ENCODE peak calls at places on chromosomes 12 and 14, in ten cellular contexts. D, Q, Y, L, S, B, K, O, M and G are unnamed samples.

GRCh38 chr12:132393991-132394949 is 64.9 kb upstream of the GALNT9 start:
- DNase-seq in D (no peak), Q (no peak), Y (no peak), L (no peak), S (no peak), B (no peak), K (no peak), O (peak; percentile 44), M (no peak), G (no peak)

GRCh38 chr14:30443368-30444007 is 115.5 kb upstream of the G2E3 start:
- DNase-seq in D (peak; percentile 36), Q (peak; percentile 15), Y (no peak), L (no peak), S (no peak), B (no peak), K (no peak), O (peak; percentile 41), M (peak; percentile 69), G (no peak)

GRCh38 chr14:34785223-34786006 is 71.0 kb upstream of the CFL2 start:
- DNase-seq in D (no peak), Q (no peak), Y (no peak), L (no peak), S (no peak), B (no peak), K (no peak), O (no peak), M (no peak), G (no peak)

GRCh38 chr14:59098377-59098776 is 90.1 kb upstream of the DAAM1 start:
- DNase-seq in D (peak; percentile 85), Q (no peak), Y (no peak), L (no peak), S (no peak), B (no peak), K (no peak), O (no peak), M (no peak), G (no peak)

GRCh38 chr14:102088012-102088792 is 1.4 kb upstream of the HSP90AA1 start:
- DNase-seq in D (peak; percentile 29), Q (peak; percentile 68), Y (peak; percentile 53), L (peak; percentile 36), S (peak; percentile 48), B (peak; percentile 27), K (peak; percentile 9), O (no peak), M (peak; percentile 48), G (peak; percentile 18)

GRCh38 chr12:12088147-12088546 is 17.4 kb downstream of the BCL2L14 start:
- DNase-seq in D (no peak), Q (no peak), Y (no peak), L (no peak), S (no peak), B (no peak), K (no peak), O (no peak), M (no peak), G (no peak)

GRCh38 chr14:29536886-29537511 is 390.6 kb downstream of the PRKD1 start:
- DNase-seq in D (peak; percentile 40), Q (no peak), Y (no peak), L (no peak), S (no peak), B (no peak), K (no peak), O (no peak), M (no peak), G (no peak)

GRCh38 chr12:34402228-34402898 is 380.1 kb downstream of the ALG10 start:
- DNase-seq in D (no peak), Q (peak; percentile 12), Y (no peak), L (no peak), S (peak; percentile 8), B (no peak), K (no peak), O (no peak), M (no peak), G (no peak)

GRCh38 chr12:29672580-29672979 is 111.2 kb downstream of the TMTC1 start:
- DNase-seq in D (no peak), Q (no peak), Y (no peak), L (no peak), S (no peak), B (no peak), K (no peak), O (no peak), M (no peak), G (no peak)

GRCh38 chr12:77943466-77943865 is 112.8 kb downstream of the NAV3 start:
- DNase-seq in D (peak; percentile 85), Q (no peak), Y (no peak), L (no peak), S (no peak), B (no peak), K (no peak), O (peak; percentile 43), M (no peak), G (no peak)

GRCh38 chr14:86673523-86673969 is 1143.6 kb downstream of the FLRT2 start:
- DNase-seq in D (no peak), Q (no peak), Y (no peak), L (no peak), S (no peak), B (no peak), K (no peak), O (no peak), M (no peak), G (no peak)

GRCh38 chr14:81219210-81219820 is 1.4 kb downstream of the GTF2A1 start:
- DNase-seq in D (peak; percentile 97), Q (peak; percentile 84), Y (peak; percentile 92), L (peak; percentile 78), S (peak; percentile 92), B (peak; percentile 67), K (peak; percentile 68), O (peak; percentile 94), M (peak; percentile 95), G (peak; percentile 86)

GRCh38 chr14:96660667-96661066 is 136.5 kb upstream of the VRK1 start:
- DNase-seq in D (no peak), Q (no peak), Y (no peak), L (no peak), S (no peak), B (no peak), K (no peak), O (no peak), M (peak; percentile 29), G (no peak)

GRCh38 chr14:90969493-90970166 is 90.8 kb downstream of the RPS6KA5 start:
- DNase-seq in D (no peak), Q (no peak), Y (no peak), L (no peak), S (no peak), B (no peak), K (no peak), O (no peak), M (no peak), G (no peak)

GRCh38 chr12:116236148-116236731 is 41.3 kb downstream of the MED13L start:
- DNase-seq in D (peak; percentile 48), Q (peak; percentile 22), Y (peak; percentile 54), L (peak; percentile 16), S (peak; percentile 37), B (peak; percentile 7), K (peak; percentile 41), O (peak; percentile 42), M (peak; percentile 68), G (no peak)

GRCh38 chr12:47192046-47192445 is 112.3 kb upstream of the AMIGO2 start:
- DNase-seq in D (no peak), Q (no peak), Y (no peak), L (no peak), S (no peak), B (no peak), K (no peak), O (no peak), M (no peak), G (no peak)

GRCh38 chr14:103696466-103697071 is 18.7 kb downstream of the XRCC3 start:
- DNase-seq in D (peak; percentile 56), Q (peak; percentile 70), Y (no peak), L (peak; percentile 29), S (no peak), B (no peak), K (no peak), O (no peak), M (no peak), G (no peak)

GRCh38 chr12:51326762-51327439 is 2.9 kb upstream of the BIN2 start:
- DNase-seq in D (peak; percentile 72), Q (no peak), Y (no peak), L (no peak), S (no peak), B (no peak), K (no peak), O (no peak), M (no peak), G (no peak)

GRCh38 chr12:44677724-44678123 is 198.4 kb downstream of the NELL2 start:
- DNase-seq in D (no peak), Q (no peak), Y (no peak), L (no peak), S (no peak), B (no peak), K (no peak), O (no peak), M (no peak), G (no peak)

GRCh38 chr14:91138511-91139359 is 24.9 kb downstream of the DGLUCY start:
- DNase-seq in D (peak; percentile 24), Q (peak; percentile 58), Y (peak; percentile 62), L (no peak), S (no peak), B (peak; percentile 43), K (no peak), O (no peak), M (peak; percentile 31), G (no peak)

GRCh38 chr14:31294736-31295398 is 87.3 kb upstream of the HECTD1 start:
- DNase-seq in D (no peak), Q (no peak), Y (no peak), L (no peak), S (no peak), B (no peak), K (no peak), O (no peak), M (no peak), G (no peak)

GRCh38 chr12:47824198-47824597 is 4.5 kb upstream of the HDAC7 start:
- DNase-seq in D (no peak), Q (no peak), Y (peak; percentile 67), L (no peak), S (no peak), B (no peak), K (no peak), O (no peak), M (no peak), G (no peak)

GRCh38 chr14:31536201-31536960 is 24.8 kb upstream of the NUBPL start:
- DNase-seq in D (no peak), Q (no peak), Y (no peak), L (no peak), S (no peak), B (no peak), K (no peak), O (no peak), M (no peak), G (no peak)

GRCh38 chr12:121613424-121613823 is 12.9 kb upstream of the ORAI1 start:
- DNase-seq in D (no peak), Q (no peak), Y (no peak), L (no peak), S (no peak), B (no peak), K (no peak), O (no peak), M (no peak), G (no peak)

GRCh38 chr12:118685983-118686607 is 295.2 kb upstream of the SRRM4 start:
- DNase-seq in D (no peak), Q (no peak), Y (no peak), L (peak; percentile 25), S (no peak), B (no peak), K (no peak), O (no peak), M (no peak), G (no peak)

GRCh38 chr14:90551733-90552464 is 155.1 kb downstream of the CALM1 start:
- DNase-seq in D (no peak), Q (no peak), Y (no peak), L (no peak), S (peak; percentile 59), B (no peak), K (no peak), O (no peak), M (no peak), G (no peak)

GRCh38 chr14:53529519-53529918 is 376.4 kb upstream of the DDHD1 start:
- DNase-seq in D (peak; percentile 18), Q (no peak), Y (no peak), L (no peak), S (no peak), B (no peak), K (no peak), O (no peak), M (no peak), G (no peak)

GRCh38 chr12:123119808-123120207 is 31.1 kb downstream of the PITPNM2 start:
- DNase-seq in D (no peak), Q (no peak), Y (peak; percentile 61), L (no peak), S (no peak), B (no peak), K (no peak), O (no peak), M (no peak), G (no peak)